ENCODE peak calls at places on chromosomes 12 and 14, in eight cellular contexts. T is cardiac muscle cell; K is fibroblast of the aortic adventitia; Y is CD8-positive, alpha-beta T cell; D is tibial artery; Z is mucosa of descending colon; N is tibial nerve; P is GM13976. U is an unnamed sample.

GRCh38 chr14:67820428-67820881 is 876 bp downstream of the RAD51B start:
- DNase-seq in P (peak; percentile 36), Y (no peak), Z (no peak), K (peak; percentile 43), T (peak; percentile 24), N (no peak), D (no peak), U (no peak)

GRCh38 chr12:90978117-90978770 is 23.3 kb upstream of the CCER1 start:
- DNase-seq in Y (no peak), T (peak; percentile 85), N (no peak), Z (no peak), D (no peak), K (peak; percentile 87), P (peak; percentile 12), U (peak; percentile 17)

GRCh38 chr12:54340845-54341244 is 15.9 kb downstream of the COPZ1 start:
- DNase-seq in K (no peak), N (no peak), Y (no peak), P (no peak), T (no peak), Z (no peak), D (no peak), U (no peak)

GRCh38 chr12:82047480-82047879 is 288.3 kb upstream of the PPFIA2 start:
- DNase-seq in N (no peak), Y (no peak), T (peak; percentile 1), K (peak; percentile 1), D (no peak), Z (no peak), P (no peak), U (no peak)

GRCh38 chr12:62581288-62582064 is 114.8 kb downstream of the MON2 start:
- DNase-seq in Z (no peak), P (peak; percentile 50), Y (no peak), N (no peak), T (peak; percentile 78), K (peak; percentile 86), D (no peak), U (peak; percentile 38)

GRCh38 chr14:89284368-89285058 is 132.5 kb downstream of the FOXN3 start:
- DNase-seq in D (peak; percentile 66), Z (no peak), K (peak; percentile 92), N (no peak), T (no peak), P (no peak), Y (no peak), U (no peak)

GRCh38 chr14:73777420-73777819 is 63.2 kb upstream of the PNMA1 start:
- DNase-seq in K (no peak), N (no peak), P (no peak), D (no peak), T (no peak), Z (no peak), Y (no peak), U (no peak)

GRCh38 chr12:14410841-14411569 is 45.5 kb downstream of the ATF7IP start:
- DNase-seq in D (no peak), T (peak; percentile 29), Y (peak; percentile 35), K (peak; percentile 52), N (no peak), Z (no peak), P (no peak), U (no peak)

GRCh38 chr12:132489078-132489601 is 811 bp upstream of the FBRSL1 start:
- DNase-seq in Y (peak; percentile 65), P (peak; percentile 66), D (peak; percentile 75), T (no peak), K (no peak), Z (peak; percentile 88), N (no peak), U (no peak)

GRCh38 chr14:29566194-29566593 is 361.5 kb downstream of the PRKD1 start:
- DNase-seq in K (no peak), P (no peak), D (no peak), Y (no peak), Z (no peak), N (no peak), T (no peak), U (no peak)

GRCh38 chr12:1592444-1593231 is 1.7 kb downstream of the FBXL14 start:
- DNase-seq in D (no peak), Y (peak; percentile 62), Z (peak; percentile 80), P (peak; percentile 62), T (peak; percentile 46), K (no peak), N (no peak), U (peak; percentile 49)

DNA sequence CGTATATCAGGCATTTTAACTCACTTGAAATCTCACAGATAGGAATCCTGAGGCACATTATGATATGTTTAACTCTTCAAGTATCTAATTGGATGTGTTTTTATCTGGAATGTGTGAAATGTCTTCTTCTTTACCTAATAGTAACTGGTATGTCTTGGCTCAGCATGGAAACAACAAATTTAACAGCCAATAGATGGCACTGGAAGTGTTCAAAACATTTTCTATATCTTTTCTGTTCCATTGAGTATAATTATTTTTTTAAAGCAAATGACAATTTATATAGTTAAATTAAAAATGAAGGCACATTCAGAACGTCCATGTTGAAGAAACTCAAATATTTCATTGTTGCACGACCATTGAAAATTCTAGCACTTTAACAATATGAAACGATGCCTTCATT is 164.6 kb upstream of the SLC16A7 start:
- DNase-seq in K (peak; percentile 40), P (no peak), D (no peak), Y (no peak), N (no peak), Z (no peak), T (peak; percentile 26), U (no peak)
- TF ChIP-seq CTCF in K (peak; percentile 35), P (no peak), D (no peak), Y (no peak), N (peak; percentile 7), Z (no peak), T (peak; percentile 25), U (peak; percentile 22)

GRCh38 chr12:51726931-51727330 is 121.6 kb downstream of the FIGNL2 start:
- DNase-seq in Z (no peak), Y (no peak), T (no peak), N (no peak), K (peak; percentile 27), P (no peak), D (no peak), U (no peak)
- TF ChIP-seq CTCF in Z (no peak), Y (no peak), T (no peak), N (no peak), K (no peak), P (no peak), D (no peak), U (no peak)

DNA sequence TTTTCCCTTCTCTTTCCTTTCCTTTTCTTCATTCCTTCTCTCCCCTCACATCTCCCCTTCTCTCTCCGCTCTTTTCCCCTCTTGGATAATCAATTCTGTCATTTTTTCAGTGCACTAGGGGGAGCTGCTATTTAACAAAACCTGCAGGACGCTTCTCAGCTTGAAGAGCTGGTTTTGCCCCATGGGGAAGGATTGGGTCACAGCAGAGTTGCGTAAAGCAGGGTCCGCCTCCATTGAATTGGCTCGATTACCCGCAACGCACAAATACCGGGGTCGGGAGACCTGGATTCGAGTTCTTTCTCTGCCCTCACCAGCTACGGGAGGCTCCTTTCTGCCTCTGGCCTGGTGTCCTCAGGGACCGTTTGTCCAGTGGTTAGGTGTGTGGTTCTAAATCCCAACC is 42.1 kb upstream of the CHGA start:
- DNase-seq in P (no peak), D (no peak), Z (no peak), Y (no peak), K (peak; percentile 53), N (no peak), T (peak; percentile 65), U (no peak)
- TF ChIP-seq CTCF in P (no peak), D (no peak), Z (no peak), Y (no peak), K (peak; percentile 39), N (peak; percentile 8), T (peak; percentile 52), U (peak; percentile 8)

GRCh38 chr14:21287166-21287565 is 7.3 kb downstream of the RPGRIP1 start:
- DNase-seq in D (no peak), P (no peak), K (no peak), T (no peak), Y (no peak), Z (no peak), N (no peak), U (no peak)
- TF ChIP-seq CTCF in D (no peak), P (no peak), K (no peak), T (no peak), Y (no peak), Z (no peak), N (no peak), U (no peak)

GRCh38 chr14:106605548-106606448 is 1079.4 kb downstream of the TMEM121 start:
- DNase-seq in D (no peak), N (no peak), P (peak; percentile 79), Y (peak; percentile 78), Z (peak; percentile 76), K (no peak), T (no peak), U (peak; percentile 68)
- TF ChIP-seq CTCF in D (no peak), N (no peak), P (peak; percentile 72), Y (peak; percentile 76), Z (peak; percentile 17), K (no peak), T (no peak), U (peak; percentile 86)

DNA sequence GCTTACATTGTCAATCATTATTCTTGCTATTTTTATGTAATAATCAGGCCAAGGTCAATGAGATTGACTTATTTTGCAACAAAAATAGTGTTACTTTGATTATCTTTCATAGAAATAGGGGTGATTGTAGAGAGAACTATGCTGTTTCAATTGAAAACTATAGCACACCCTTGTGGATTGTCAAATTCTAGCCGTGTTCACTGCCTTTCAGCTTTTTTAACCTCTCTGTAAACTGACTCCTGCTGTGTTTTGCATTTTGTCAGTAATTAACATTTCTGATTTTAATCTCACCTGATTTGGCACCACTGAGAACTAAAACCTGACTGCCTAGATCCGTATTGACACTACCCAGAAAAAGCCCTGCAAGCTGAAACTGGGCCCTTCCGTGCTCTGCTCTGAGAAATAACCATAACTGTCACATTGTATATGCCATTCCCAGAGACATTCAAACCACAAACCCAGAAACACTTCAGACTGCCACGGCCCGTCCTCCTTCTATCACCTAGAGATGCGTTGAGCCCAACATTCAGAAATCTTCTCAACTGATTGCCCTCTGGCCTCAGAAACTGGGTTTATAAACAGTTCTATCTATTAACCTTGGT is 26.6 kb upstream of the ETV6 start:
- DNase-seq in D (no peak), T (peak; percentile 7), K (no peak), Y (no peak), P (no peak), Z (no peak), N (no peak), U (peak; percentile 23)
- TF ChIP-seq CTCF in D (peak; percentile 26), T (peak; percentile 20), K (no peak), Y (no peak), P (no peak), Z (no peak), N (peak; percentile 7), U (peak; percentile 26)

DNA sequence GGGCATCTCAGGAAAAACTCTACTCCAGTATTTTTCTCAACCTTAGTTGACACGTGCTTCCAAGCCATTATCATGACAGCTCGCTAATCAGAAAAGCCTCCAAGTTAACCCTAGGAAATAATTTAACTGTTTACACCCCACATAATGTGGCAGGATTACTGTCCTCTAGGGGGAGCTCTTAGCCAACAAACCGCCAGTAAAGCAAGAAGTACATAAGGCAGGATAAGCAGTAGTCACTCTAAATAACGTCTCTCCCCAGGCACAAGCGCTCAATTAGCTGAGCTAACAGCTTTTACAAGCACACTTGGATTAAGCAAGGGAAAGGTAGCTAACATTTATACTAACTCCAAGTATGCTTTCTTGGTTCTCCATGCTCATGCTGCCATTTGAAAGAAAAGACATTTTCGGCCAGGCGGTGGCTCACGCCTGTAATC is 22.8 kb downstream of the APOBEC1 start:
- DNase-seq in K (peak; percentile 12), Z (no peak), D (no peak), Y (no peak), N (no peak), P (no peak), T (peak; percentile 30), U (no peak)
- TF ChIP-seq CTCF in K (peak; percentile 30), Z (no peak), D (no peak), Y (peak; percentile 20), N (peak; percentile 16), P (peak; percentile 20), T (peak; percentile 44), U (peak; percentile 51)

U was measured in GM13977.